ENCODE peak calls at places on chromosome 10, in eight cellular contexts. Q is left lung; U is GM13977; J is lower lobe of right lung; Y is ovary; A is CD4-positive, alpha-beta T cell; C is cardiac fibroblast; P is glutamatergic neuron. X is an unnamed sample.
A peak's percentile ranks its signal among the peaks of the same experiment; 100 is the strongest.

GRCh38 chr10:1069680-1070079 is 13.5 kb downstream of the WDR37 start:
- DNase-seq in Y (no peak), P (no peak), C (no peak), U (no peak), A (no peak), J (no peak), Q (no peak), X (no peak)

GRCh38 chr10:63266337-63267327 is 133.5 kb downstream of the NRBF2 start:
- DNase-seq in P (no peak), Q (no peak), Y (no peak), A (no peak), U (no peak), J (no peak), C (peak; percentile 43), X (no peak)

GRCh38 chr10:16716051-16716450 is 101.2 kb downstream of the RSU1 start:
- DNase-seq in U (no peak), J (no peak), P (no peak), C (no peak), A (no peak), Q (no peak), Y (no peak), X (no peak)

GRCh38 chr10:106189254-106189653 is 975.3 kb downstream of the SORCS1 start:
- DNase-seq in J (no peak), A (no peak), C (peak; percentile 66), Y (no peak), U (peak; percentile 23), Q (no peak), P (peak; percentile 49), X (no peak)

GRCh38 chr10:127028556-127028955 is 123.3 kb downstream of the DOCK1 start:
- DNase-seq in P (no peak), U (no peak), A (no peak), Y (no peak), C (no peak), Q (no peak), J (no peak), X (no peak)

GRCh38 chr10:56318816-56319215 is 42.2 kb downstream of the ZWINT start:
- DNase-seq in C (no peak), Y (no peak), U (no peak), Q (no peak), P (no peak), J (no peak), A (no peak), X (no peak)

GRCh38 chr10:57692255-57692980 is 575.3 kb downstream of the IPMK start:
- DNase-seq in P (no peak), J (no peak), Q (no peak), Y (no peak), A (no peak), C (peak; percentile 95), U (no peak), X (no peak)

GRCh38 chr10:42836771-42837468 is 54.3 kb downstream of the BMS1 start:
- DNase-seq in Q (no peak), C (peak; percentile 29), P (no peak), Y (no peak), U (peak; percentile 44), J (no peak), A (no peak), X (no peak)

GRCh38 chr10:35043796-35044344 is 46.3 kb downstream of the CUL2 start:
- DNase-seq in C (peak; percentile 32), Y (no peak), A (no peak), P (no peak), Q (no peak), J (no peak), U (no peak), X (no peak)

GRCh38 chr10:78458983-78459638 is 425.4 kb downstream of the RPS24 start:
- DNase-seq in P (no peak), J (no peak), C (peak; percentile 75), Q (no peak), A (peak; percentile 16), U (no peak), Y (no peak), X (peak; percentile 9)

GRCh38 chr10:71028066-71028465 is 139.7 kb upstream of the PCBD1 start:
- DNase-seq in Y (no peak), J (no peak), A (no peak), P (no peak), C (no peak), U (no peak), Q (no peak), X (no peak)

GRCh38 chr10:32929634-32930033 is 28.4 kb downstream of the ITGB1 start:
- DNase-seq in P (no peak), C (peak; percentile 52), J (no peak), A (no peak), Y (no peak), Q (no peak), U (no peak), X (no peak)

GRCh38 chr10:27558612-27559020 is 54.5 kb downstream of the RAB18 start:
- DNase-seq in J (no peak), P (peak; percentile 42), C (peak; percentile 69), A (no peak), Q (no peak), U (peak; percentile 52), Y (peak; percentile 51), X (no peak)

GRCh38 chr10:85557706-85558105 is 808.9 kb downstream of the GRID1 start:
- DNase-seq in P (no peak), Q (no peak), A (no peak), Y (no peak), J (no peak), C (no peak), U (no peak), X (no peak)

GRCh38 chr10:32937824-32938482 is 20.1 kb downstream of the ITGB1 start:
- DNase-seq in P (no peak), A (no peak), Q (no peak), U (no peak), Y (no peak), J (no peak), C (peak; percentile 64), X (no peak)

GRCh38 chr10:22381262-22381661 is 36.0 kb downstream of the SPAG6 start:
- DNase-seq in C (no peak), U (no peak), P (no peak), Q (no peak), A (no peak), Y (no peak), J (no peak), X (no peak)
- TF ChIP-seq CTCF in C (no peak), U (no peak), P (no peak), Q (no peak), A (no peak), Y (no peak), J (no peak), X (no peak)

GRCh38 chr10:133442191-133442966 is 11.4 kb upstream of the SCART1 start:
- DNase-seq in P (no peak), Q (peak; percentile 61), A (peak; percentile 33), C (no peak), Y (no peak), U (no peak), J (no peak), X (no peak)

GRCh38 chr10:133439517-133440461 is 14.0 kb upstream of the SCART1 start:
- DNase-seq in U (no peak), Q (peak; percentile 64), C (no peak), P (no peak), J (no peak), Y (no peak), A (no peak), X (no peak)

GRCh38 chr10:133441780-133442179 is 12.0 kb upstream of the SCART1 start:
- DNase-seq in P (no peak), C (no peak), A (no peak), J (no peak), Q (peak; percentile 58), Y (no peak), U (no peak), X (no peak)

GRCh38 chr10:133440633-133441285 is 13.0 kb upstream of the SCART1 start:
- DNase-seq in J (no peak), C (no peak), U (no peak), Q (no peak), P (no peak), A (no peak), Y (no peak), X (no peak)

GRCh38 chr10:133438711-133439273 is 14.4 kb upstream of the SPRN start:
- DNase-seq in Y (no peak), A (no peak), P (no peak), Q (no peak), C (peak; percentile 49), J (no peak), U (peak; percentile 75), X (no peak)
- TF ChIP-seq CTCF in Y (no peak), A (peak; percentile 14), P (no peak), Q (no peak), C (peak; percentile 15), J (no peak), U (peak; percentile 56), X (no peak)

DNA sequence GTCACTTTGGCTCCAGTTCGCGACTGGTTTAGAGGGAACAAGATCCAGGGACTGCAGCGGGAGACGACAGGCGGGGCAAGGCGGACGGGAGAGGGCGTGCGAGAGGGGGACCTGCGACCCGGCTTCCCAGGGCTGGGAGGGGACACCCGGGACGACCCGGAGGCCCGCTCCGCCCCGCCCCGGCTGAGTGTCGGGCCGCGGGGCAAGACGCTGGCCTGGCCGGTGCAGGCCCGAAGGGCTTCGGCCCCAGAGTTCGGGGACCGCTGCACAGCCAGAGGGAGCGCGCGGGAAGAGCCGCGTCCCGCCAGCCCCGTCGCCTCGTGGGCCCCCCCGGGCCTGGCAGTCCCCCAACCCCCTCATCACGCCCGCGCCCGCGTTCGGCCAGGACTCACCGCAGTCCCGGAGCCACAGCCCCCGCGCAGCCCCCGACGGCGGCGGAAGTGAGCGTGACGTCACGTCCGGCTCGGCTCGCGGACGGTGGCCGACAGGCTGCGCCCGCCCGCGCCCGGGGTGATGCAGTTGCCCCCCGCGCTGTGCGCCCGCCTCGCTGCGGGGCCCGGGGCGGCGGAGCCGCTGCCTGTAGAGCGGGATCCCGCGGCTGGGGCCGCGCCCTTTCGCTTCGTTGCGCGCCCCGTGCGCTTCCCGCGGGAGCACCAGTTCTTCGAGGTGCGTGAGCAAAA is at the start of the genes TUBGCP2 and ZNF511:
- DNase-seq in J (peak; percentile 90), Q (peak; percentile 95), P (peak; percentile 90), Y (peak; percentile 85), A (peak; percentile 89), C (peak; percentile 80), U (peak; percentile 94), X (peak; percentile 70)
- TF ChIP-seq CTCF in J (no peak), Q (no peak), P (no peak), Y (no peak), A (no peak), C (peak; percentile 3), U (peak; percentile 8), X (no peak)

GRCh38 chr10:110279062-110279986 is 25.4 kb downstream of the SMNDC1 start:
- DNase-seq in U (peak; percentile 37), P (peak; percentile 27), C (peak; percentile 83), Y (peak; percentile 29), J (no peak), A (no peak), Q (no peak), X (no peak)
- TF ChIP-seq CTCF in U (peak; percentile 61), P (peak; percentile 64), C (peak; percentile 81), Y (peak; percentile 80), J (peak; percentile 73), A (peak; percentile 70), Q (peak; percentile 64), X (no peak)

X was measured in omental fat pad.